ENCODE peak calls at places on chromosomes 11 and 22, in four cellular contexts. One of them, this sample, is unnamed.

GRCh38 chr11:86214710-86215109 is 29.8 kb upstream of the EED start:
- DNase-seq in H1: no peak
- DNase-seq in neuronal stem cell: no peak
- DNase-seq in trophoblast cell: peak
- DNase-seq in this sample: no peak

GRCh38 chr11:110092577-110093406 is at the start of gene ZC3H12C:
- DNase-seq in H1: peak
- DNase-seq in neuronal stem cell: peak
- DNase-seq in trophoblast cell: peak
- DNase-seq in this sample: peak

GRCh38 chr11:132088551-132088950 is 718.1 kb downstream of the NTM start:
- DNase-seq in H1: no peak
- DNase-seq in neuronal stem cell: no peak
- DNase-seq in trophoblast cell: no peak
- DNase-seq in this sample: no peak

GRCh38 chr11:44314733-44315132 is 4.8 kb upstream of the ALX4 start:
- DNase-seq in H1: no peak
- DNase-seq in neuronal stem cell: no peak
- DNase-seq in trophoblast cell: no peak
- DNase-seq in this sample: no peak

GRCh38 chr11:47270331-47271271 is 668 bp downstream of the MADD start:
- DNase-seq in H1: no peak
- DNase-seq in neuronal stem cell: no peak
- DNase-seq in trophoblast cell: peak
- DNase-seq in this sample: peak

GRCh38 chr11:72445423-72445822 is 11.1 kb upstream of the CLPB start:
- DNase-seq in H1: no peak
- DNase-seq in neuronal stem cell: no peak
- DNase-seq in trophoblast cell: no peak
- DNase-seq in this sample: no peak

GRCh38 chr11:71307811-71308645 is 55.7 kb upstream of the SHANK2 start:
- DNase-seq in H1: no peak
- DNase-seq in neuronal stem cell: no peak
- DNase-seq in trophoblast cell: no peak
- DNase-seq in this sample: no peak

GRCh38 chr11:662689-663274 is 25.7 kb downstream of the DRD4 start:
- DNase-seq in H1: no peak
- DNase-seq in neuronal stem cell: no peak
- DNase-seq in trophoblast cell: peak
- DNase-seq in this sample: peak

GRCh38 chr22:50599816-50600454 is 658 bp upstream of the MAPK8IP2 start:
- DNase-seq in H1: no peak
- DNase-seq in neuronal stem cell: peak
- DNase-seq in trophoblast cell: peak
- DNase-seq in this sample: no peak

GRCh38 chr11:110763249-110764011 is 51.2 kb upstream of the ARHGAP20 start:
- DNase-seq in H1: no peak
- DNase-seq in neuronal stem cell: no peak
- DNase-seq in trophoblast cell: no peak
- DNase-seq in this sample: peak

GRCh38 chr11:65639623-65640482 is 2.0 kb downstream of the SIPA1 start:
- DNase-seq in H1: no peak
- DNase-seq in neuronal stem cell: no peak
- DNase-seq in trophoblast cell: no peak
- DNase-seq in this sample: no peak

GRCh38 chr11:84289381-84289906 is 1003.3 kb upstream of the CCDC90B start:
- DNase-seq in H1: no peak
- DNase-seq in neuronal stem cell: no peak
- DNase-seq in trophoblast cell: peak
- DNase-seq in this sample: peak

GRCh38 chr11:65528819-65529350 is 4.0 kb downstream of the SCYL1 start:
- DNase-seq in H1: no peak
- DNase-seq in neuronal stem cell: no peak
- DNase-seq in trophoblast cell: no peak
- DNase-seq in this sample: no peak

GRCh38 chr11:123924027-123924426 is 15.4 kb upstream of the OR4D5 start:
- DNase-seq in H1: no peak
- DNase-seq in neuronal stem cell: no peak
- DNase-seq in trophoblast cell: no peak
- DNase-seq in this sample: no peak

GRCh38 chr11:45100338-45100737 is 46.1 kb upstream of the PRDM11 start:
- DNase-seq in H1: no peak
- DNase-seq in neuronal stem cell: no peak
- DNase-seq in trophoblast cell: peak
- DNase-seq in this sample: peak

GRCh38 chr22:17283423-17283822 is 64.2 kb upstream of the ADA2 start:
- DNase-seq in H1: no peak
- DNase-seq in neuronal stem cell: no peak
- DNase-seq in trophoblast cell: peak
- DNase-seq in this sample: no peak

GRCh38 chr11:125081098-125081798 is 18.1 kb downstream of the SLC37A2 start:
- DNase-seq in H1: no peak
- DNase-seq in neuronal stem cell: no peak
- DNase-seq in trophoblast cell: no peak
- DNase-seq in this sample: no peak

GRCh38 chr11:125084057-125084416 is 20.9 kb downstream of the SLC37A2 start:
- DNase-seq in H1: no peak
- DNase-seq in neuronal stem cell: no peak
- DNase-seq in trophoblast cell: no peak
- DNase-seq in this sample: no peak

GRCh38 chr11:125083312-125084056 is 20.4 kb downstream of the SLC37A2 start:
- DNase-seq in H1: no peak
- DNase-seq in neuronal stem cell: no peak
- DNase-seq in trophoblast cell: no peak
- DNase-seq in this sample: no peak

GRCh38 chr11:125082040-125082439 is 18.9 kb downstream of the SLC37A2 start:
- DNase-seq in H1: no peak
- DNase-seq in neuronal stem cell: no peak
- DNase-seq in trophoblast cell: no peak
- DNase-seq in this sample: no peak

DNA sequence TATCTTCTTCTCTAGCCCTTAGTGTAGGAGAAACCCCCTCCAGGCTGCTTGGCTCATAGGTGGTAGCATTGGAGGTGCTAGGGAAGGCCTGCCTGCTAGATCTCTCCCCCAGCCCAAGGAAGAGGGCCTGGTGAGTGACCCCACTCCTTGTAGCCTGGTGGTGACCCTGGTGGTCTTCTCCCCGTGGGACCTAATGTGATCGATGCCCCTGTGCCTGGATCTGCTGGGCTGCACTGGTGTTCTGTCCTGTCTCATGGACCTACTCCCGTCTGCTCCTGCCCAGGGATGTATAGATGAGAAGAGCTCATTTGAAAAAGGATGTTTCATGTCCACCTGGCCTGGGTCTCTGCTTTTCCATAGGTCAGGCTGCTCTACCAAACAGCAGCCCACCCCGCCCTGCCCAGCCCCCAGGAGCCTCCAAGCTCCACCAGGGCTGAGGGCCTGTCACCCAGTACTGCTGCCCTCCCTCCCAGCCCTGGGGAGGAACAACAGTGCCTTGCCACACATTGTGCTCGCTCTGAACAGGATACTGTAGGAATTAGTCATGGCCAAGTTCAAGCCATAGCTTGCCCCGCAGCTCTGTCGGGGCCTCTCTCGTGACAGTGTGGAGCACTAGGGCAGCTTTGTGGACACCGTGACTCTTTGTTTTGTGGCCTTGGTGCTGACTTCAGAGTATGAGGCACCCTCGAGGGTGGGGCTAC is 19.7 kb downstream of the SLC37A2 start:
- DNase-seq in H1: no peak
- DNase-seq in neuronal stem cell: no peak
- DNase-seq in trophoblast cell: no peak
- DNase-seq in this sample: peak
- H2BK120ac ChIP-seq in H1: no peak
- H2BK120ac ChIP-seq in neuronal stem cell: no peak
- H2BK120ac ChIP-seq in trophoblast cell: no peak
- H2BK120ac ChIP-seq in this sample: peak

GRCh38 chr11:76783294-76783900 is at the start of gene TSKU:
- DNase-seq in H1: no peak
- DNase-seq in neuronal stem cell: peak
- DNase-seq in trophoblast cell: peak
- DNase-seq in this sample: no peak

GRCh38 chr11:76783901-76784813 is 1.0 kb downstream of the TSKU start:
- DNase-seq in H1: peak
- DNase-seq in neuronal stem cell: peak
- DNase-seq in trophoblast cell: peak
- DNase-seq in this sample: peak

GRCh38 chr11:76781046-76781801 is 1.9 kb upstream of the TSKU start:
- DNase-seq in H1: no peak
- DNase-seq in neuronal stem cell: no peak
- DNase-seq in trophoblast cell: no peak
- DNase-seq in this sample: no peak

GRCh38 chr11:76781861-76782500 is 1.2 kb upstream of the TSKU start:
- DNase-seq in H1: no peak
- DNase-seq in neuronal stem cell: no peak
- DNase-seq in trophoblast cell: no peak
- DNase-seq in this sample: no peak

DNA sequence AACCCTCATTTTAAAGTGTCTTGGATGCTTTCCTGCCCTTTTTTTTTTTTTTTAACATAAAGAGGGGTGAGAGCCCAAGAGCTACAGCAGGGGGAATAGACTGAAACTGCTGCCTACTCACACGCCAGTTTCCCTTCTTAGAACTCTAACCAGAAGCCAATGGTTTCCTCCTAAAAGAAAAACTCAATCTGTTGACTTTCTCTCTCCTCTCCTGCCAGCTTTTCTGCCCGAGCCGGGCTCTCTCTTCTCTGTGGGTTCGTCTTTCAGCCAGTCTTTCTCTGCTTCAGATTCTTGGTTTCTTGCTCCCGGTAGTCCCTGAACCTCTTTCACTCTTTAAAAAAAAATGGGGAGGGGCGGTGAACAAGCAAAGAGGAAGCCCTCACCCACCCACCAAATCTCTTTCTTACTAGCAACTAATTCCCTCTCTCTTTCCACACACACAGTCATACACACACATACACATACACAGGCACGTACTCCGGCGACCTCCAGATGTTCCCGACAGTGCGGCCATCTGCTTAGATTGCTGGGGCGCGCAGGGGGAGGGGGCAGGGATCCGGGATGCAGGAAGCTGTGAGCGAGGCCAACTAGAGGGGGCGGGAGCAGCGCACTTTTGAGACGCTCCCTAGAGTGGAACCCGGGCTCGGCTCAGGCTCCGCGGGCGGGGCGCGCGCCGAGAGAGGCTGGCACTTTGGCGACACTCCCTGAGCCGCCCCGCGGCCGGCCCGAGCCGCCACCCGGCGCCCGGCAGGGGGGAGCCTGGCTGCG is 446 bp upstream of the TSKU start:
- DNase-seq in H1: peak
- DNase-seq in neuronal stem cell: peak
- DNase-seq in trophoblast cell: peak
- DNase-seq in this sample: peak
- H2BK120ac ChIP-seq in H1: no peak
- H2BK120ac ChIP-seq in neuronal stem cell: no peak
- H2BK120ac ChIP-seq in trophoblast cell: peak
- H2BK120ac ChIP-seq in this sample: peak

DNA sequence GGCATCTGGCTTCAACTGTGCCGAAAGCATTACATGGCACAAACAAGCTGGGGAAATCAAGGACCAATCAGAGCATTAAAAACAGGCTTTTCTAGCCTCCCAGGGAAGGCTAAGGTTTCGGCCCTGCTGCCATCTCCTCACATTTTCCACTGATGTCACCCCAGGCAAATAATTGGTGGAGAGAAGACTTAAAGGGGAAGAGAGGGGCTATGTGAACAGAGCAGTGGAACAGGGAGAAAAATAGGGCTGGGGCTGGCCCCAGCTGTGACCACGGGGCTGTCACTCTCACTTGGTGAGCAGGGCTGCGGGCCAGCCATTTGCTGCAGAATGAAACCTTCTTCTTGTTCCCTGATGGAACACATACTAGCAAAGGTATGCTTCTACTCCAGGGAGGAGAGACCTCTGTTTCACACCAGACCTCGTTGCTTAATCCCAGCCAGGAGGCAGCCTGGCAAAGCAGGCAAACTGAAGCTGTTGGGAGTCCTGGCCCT is 581.2 kb downstream of the SOX6 start:
- DNase-seq in H1: no peak
- DNase-seq in neuronal stem cell: no peak
- DNase-seq in trophoblast cell: peak
- DNase-seq in this sample: peak
- H2BK120ac ChIP-seq in H1: no peak
- H2BK120ac ChIP-seq in neuronal stem cell: no peak
- H2BK120ac ChIP-seq in trophoblast cell: no peak
- H2BK120ac ChIP-seq in this sample: peak

GRCh38 chr11:62233730-62234129 is 8.3 kb upstream of the SCGB1D2 start:
- DNase-seq in H1: no peak
- DNase-seq in neuronal stem cell: no peak
- DNase-seq in trophoblast cell: no peak
- DNase-seq in this sample: no peak

GRCh38 chr11:62236187-62236586 is 5.9 kb upstream of the SCGB1D2 start:
- DNase-seq in H1: no peak
- DNase-seq in neuronal stem cell: no peak
- DNase-seq in trophoblast cell: no peak
- DNase-seq in this sample: no peak

GRCh38 chr11:62238151-62238550 is 3.9 kb upstream of the SCGB1D2 start:
- DNase-seq in H1: no peak
- DNase-seq in neuronal stem cell: no peak
- DNase-seq in trophoblast cell: no peak
- DNase-seq in this sample: no peak

GRCh38 chr11:62241095-62241494 is 944 bp upstream of the SCGB1D2 start:
- DNase-seq in H1: no peak
- DNase-seq in neuronal stem cell: no peak
- DNase-seq in trophoblast cell: no peak
- DNase-seq in this sample: no peak

GRCh38 chr11:62237499-62237898 is 4.5 kb upstream of the SCGB1D2 start:
- DNase-seq in H1: no peak
- DNase-seq in neuronal stem cell: no peak
- DNase-seq in trophoblast cell: no peak
- DNase-seq in this sample: no peak
- H2BK120ac ChIP-seq in H1: no peak
- H2BK120ac ChIP-seq in neuronal stem cell: no peak
- H2BK120ac ChIP-seq in trophoblast cell: no peak
- H2BK120ac ChIP-seq in this sample: no peak